ENCODE peak calls at places on chromosomes 16 and 17, in five cellular contexts. Y is cardiac muscle cell; Q is CD8-positive, alpha-beta T cell; T is neural crest cell; I is stomach. L is an unnamed sample.

GRCh38 chr17:57085448-57086068 is 512 bp downstream of the AKAP1 start:
- DNase-seq in T (peak), Y (peak), I (peak), Q (peak), L (peak)

GRCh38 chr16:74281285-74281684 is 15.3 kb upstream of the PSMD7 start:
- DNase-seq in Y (peak), I (no peak), T (no peak), Q (no peak), L (no peak)

GRCh38 chr17:13869301-13869700 is 200.0 kb upstream of the COX10 start:
- DNase-seq in Y (no peak), Q (no peak), I (no peak), T (no peak), L (no peak)

GRCh38 chr17:39591958-39592954 is 15.5 kb downstream of the NEUROD2 start:
- DNase-seq in Y (peak), T (peak), I (peak), Q (no peak), L (no peak)

GRCh38 chr16:11734025-11734652 is 8.5 kb downstream of the TXNDC11 start:
- DNase-seq in I (no peak), Q (no peak), T (no peak), Y (no peak), L (no peak)

GRCh38 chr16:813204-813915 is 12.8 kb upstream of the GNG13 start:
- DNase-seq in T (peak), Q (peak), Y (peak), I (no peak), L (peak)

GRCh38 chr17:29682054-29682453 is 59.3 kb upstream of the CORO6 start:
- DNase-seq in Q (no peak), Y (no peak), I (no peak), T (no peak), L (no peak)

GRCh38 chr17:12744298-12744697 is 45.0 kb upstream of the ARHGAP44 start:
- DNase-seq in T (no peak), I (no peak), Y (no peak), Q (no peak), L (no peak)

GRCh38 chr16:19912445-19913305 is 28.0 kb upstream of the GPRC5B start:
- DNase-seq in Y (no peak), T (no peak), Q (no peak), I (no peak), L (peak)

GRCh38 chr17:56822725-56823124 is 11.0 kb downstream of the C17orf67 start:
- DNase-seq in Q (no peak), T (no peak), I (no peak), Y (no peak), L (no peak)

GRCh38 chr16:28950648-28951409 is at the start of gene NFATC2IP:
- DNase-seq in Q (peak), I (peak), Y (peak), T (peak), L (peak)

GRCh38 chr16:27781195-27781524 is 231.2 kb downstream of the KATNIP start:
- DNase-seq in Y (no peak), I (no peak), T (no peak), Q (no peak), L (no peak)

GRCh38 chr17:72618018-72618509 is 474.4 kb downstream of the SLC39A11 start:
- DNase-seq in Q (peak), Y (peak), I (peak), T (no peak), L (no peak)

GRCh38 chr16:5010576-5011329 is 23.0 kb downstream of the NAGPA start:
- DNase-seq in T (no peak), Q (no peak), Y (no peak), I (no peak), L (no peak)

GRCh38 chr17:41962111-41962510 is 4.5 kb upstream of the CNP start:
- DNase-seq in Q (no peak), I (no peak), T (no peak), Y (no peak), L (no peak)

GRCh38 chr16:23948949-23949392 is 113.2 kb downstream of the PRKCB start:
- DNase-seq in T (no peak), Q (peak), Y (no peak), I (peak), L (no peak)

GRCh38 chr17:67353929-67354557 is 12.3 kb downstream of the PSMD12 start:
- DNase-seq in Y (no peak), Q (no peak), T (no peak), I (no peak), L (no peak)

GRCh38 chr16:68992521-68992920 is 112.9 kb upstream of the HAS3 start:
- DNase-seq in I (no peak), Q (no peak), Y (no peak), T (no peak), L (peak)

GRCh38 chr16:88049561-88050545 is 98.6 kb downstream of the BANP start:
- DNase-seq in I (no peak), Q (no peak), Y (peak), T (no peak), L (no peak)

GRCh38 chr17:83099570-83100181 is 20.3 kb downstream of the METRNL start:
- DNase-seq in I (peak), T (no peak), Y (no peak), Q (no peak), L (peak)

GRCh38 chr17:17598003-17598402 is 6.5 kb upstream of the PEMT start:
- DNase-seq in T (no peak), Q (no peak), Y (no peak), I (no peak), L (no peak)

GRCh38 chr17:61338000-61338864 is 61.4 kb upstream of the TBX2 start:
- DNase-seq in Q (no peak), I (no peak), T (no peak), Y (no peak), L (peak)

DNA sequence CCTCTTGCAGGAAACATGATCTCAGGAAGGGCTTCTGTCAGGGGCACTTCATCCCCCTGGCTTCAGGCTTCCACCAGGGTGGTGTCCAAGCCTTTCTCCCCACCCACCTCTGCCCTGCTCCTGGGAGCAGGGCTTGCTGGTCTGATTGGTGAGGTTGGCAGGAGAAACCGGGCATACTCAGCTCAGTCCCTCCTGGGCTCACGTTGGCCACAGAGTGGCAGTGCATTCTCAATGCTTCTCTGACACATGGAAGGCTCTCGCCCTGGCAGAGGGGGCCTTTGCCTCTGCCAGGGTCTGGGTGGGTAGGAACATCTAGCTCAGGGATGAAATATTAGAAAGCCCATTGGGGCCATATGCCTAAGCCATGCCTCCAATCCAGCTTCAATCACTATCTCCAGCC is 142.8 kb downstream of the AXIN2 start:
- DNase-seq in T (no peak), I (no peak), Q (no peak), Y (no peak), L (no peak)
- TF ChIP-seq CTCF in T (no peak), I (no peak), Q (no peak), Y (no peak), L (no peak)

GRCh38 chr17:58344791-58345157 is 7.2 kb downstream of the SUPT4H1 start:
- DNase-seq in Q (peak), I (no peak), Y (no peak), T (no peak), L (no peak)
- TF ChIP-seq CTCF in Q (peak), I (no peak), Y (no peak), T (no peak), L (no peak)

DNA sequence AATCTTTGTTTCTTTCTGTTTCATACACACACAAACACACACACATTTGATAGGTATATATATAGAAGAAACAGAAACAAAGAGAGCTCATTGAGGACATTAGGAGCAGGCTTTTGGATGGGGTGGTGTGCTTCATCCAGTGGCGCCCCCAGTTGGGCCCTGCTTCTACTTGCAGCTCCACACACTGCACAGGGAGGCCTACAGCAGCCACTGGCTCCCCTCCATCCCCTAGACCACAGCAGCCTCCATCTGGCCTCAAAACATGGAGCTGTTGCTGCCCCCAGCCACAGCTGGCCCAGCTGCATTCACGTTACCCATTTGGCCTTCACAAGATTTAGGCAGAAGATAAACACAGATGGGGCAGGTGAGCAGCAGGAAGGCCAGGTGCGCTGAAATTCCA is 33.1 kb upstream of the NF1 start:
- DNase-seq in I (no peak), Q (no peak), Y (no peak), T (no peak), L (no peak)
- TF ChIP-seq CTCF in I (no peak), Q (no peak), Y (no peak), T (no peak), L (peak)

GRCh38 chr16:8572063-8572918 is 18.0 kb downstream of the TMEM114 start:
- DNase-seq in T (no peak), I (no peak), Y (no peak), Q (no peak), L (no peak)
- TF ChIP-seq CTCF in T (no peak), I (no peak), Y (no peak), Q (no peak), L (no peak)

DNA sequence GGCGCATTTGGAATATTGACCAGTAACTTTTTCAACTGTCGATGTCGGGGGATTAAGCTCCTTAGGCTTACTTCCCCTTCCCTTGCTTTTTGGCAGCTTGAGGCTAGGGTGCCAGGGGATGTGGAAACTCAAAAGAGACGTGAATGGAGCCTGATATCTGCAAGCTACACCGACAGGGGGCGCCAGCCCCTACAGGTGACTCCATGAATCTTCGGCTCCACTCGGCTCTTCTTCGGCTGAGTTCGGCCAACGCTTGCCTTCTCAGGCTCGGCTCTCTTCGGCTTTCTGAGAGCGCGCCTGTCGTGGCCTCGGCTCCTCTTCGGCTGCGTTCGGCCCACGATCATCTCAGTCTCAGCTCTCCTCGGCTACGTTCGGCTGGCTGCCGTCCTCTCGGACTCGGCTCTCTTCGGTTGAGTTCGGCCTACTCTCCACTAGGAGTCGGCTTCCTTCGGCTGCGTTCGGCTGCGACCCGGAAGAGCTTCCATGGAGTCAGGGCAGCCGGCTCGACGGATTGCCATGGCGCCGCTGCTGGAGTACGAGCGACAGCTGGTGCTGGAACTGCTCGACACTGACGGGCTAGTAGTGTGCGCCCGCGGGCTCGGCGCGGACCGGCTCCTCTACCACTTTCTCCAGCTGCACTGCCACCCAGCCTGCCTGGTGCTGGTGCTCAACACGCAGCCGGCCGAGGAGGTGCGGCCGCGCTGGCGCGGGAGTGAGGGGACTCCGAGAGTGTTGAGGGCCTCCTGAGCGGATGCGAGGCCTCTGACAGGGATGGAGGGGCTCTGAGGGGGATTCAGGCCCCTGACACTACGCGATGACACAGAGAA is at the start of gene ERCC4:
- DNase-seq in Y (peak), I (peak), T (peak), Q (peak), L (peak)
- TF ChIP-seq CTCF in Y (peak), I (peak), T (peak), Q (peak), L (peak)

GRCh38 chr17:7586673-7587419 is 3.0 kb downstream of the SOX15 start:
- DNase-seq in Y (peak), I (peak), Q (no peak), T (no peak), L (no peak)
- TF ChIP-seq CTCF in Y (no peak), I (peak), Q (no peak), T (peak), L (peak)

GRCh38 chr17:36610472-36610871 is 9.1 kb downstream of the MRM1 start:
- DNase-seq in I (no peak), T (no peak), Y (no peak), Q (no peak), L (peak)

GRCh38 chr17:36611345-36612072 is 10.1 kb downstream of the MRM1 start:
- DNase-seq in Y (no peak), T (no peak), Q (no peak), I (no peak), L (peak)

GRCh38 chr17:36609498-36609862 is 8.1 kb downstream of the MRM1 start:
- DNase-seq in I (no peak), T (no peak), Y (no peak), Q (no peak), L (no peak)

GRCh38 chr17:36608794-36609497 is 7.6 kb downstream of the MRM1 start:
- DNase-seq in Q (no peak), Y (peak), T (peak), I (no peak), L (peak)

DNA sequence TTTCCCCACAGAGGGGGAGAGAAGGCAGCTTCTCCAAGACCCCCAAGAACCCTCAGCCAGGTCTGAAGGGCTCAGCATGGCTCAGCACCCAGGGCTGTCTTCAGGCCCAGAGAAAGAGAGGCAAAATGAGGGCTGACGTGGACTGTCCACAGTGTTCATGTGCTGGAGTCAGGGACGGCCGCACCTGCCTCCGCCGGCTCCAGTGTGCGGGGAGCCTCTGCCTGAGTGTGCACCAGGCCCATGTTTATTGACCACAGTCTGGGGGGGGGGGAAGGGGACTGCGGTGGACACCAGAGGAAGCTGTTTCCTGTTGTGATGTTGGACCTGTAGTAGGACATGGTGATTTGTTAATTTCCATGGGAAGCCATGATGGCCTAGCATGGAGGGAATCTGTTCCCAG is 6.9 kb downstream of the MRM1 start:
- DNase-seq in T (no peak), Q (no peak), Y (no peak), I (no peak), L (no peak)
- TF ChIP-seq CTCF in T (no peak), Q (no peak), Y (no peak), I (no peak), L (no peak)

DNA sequence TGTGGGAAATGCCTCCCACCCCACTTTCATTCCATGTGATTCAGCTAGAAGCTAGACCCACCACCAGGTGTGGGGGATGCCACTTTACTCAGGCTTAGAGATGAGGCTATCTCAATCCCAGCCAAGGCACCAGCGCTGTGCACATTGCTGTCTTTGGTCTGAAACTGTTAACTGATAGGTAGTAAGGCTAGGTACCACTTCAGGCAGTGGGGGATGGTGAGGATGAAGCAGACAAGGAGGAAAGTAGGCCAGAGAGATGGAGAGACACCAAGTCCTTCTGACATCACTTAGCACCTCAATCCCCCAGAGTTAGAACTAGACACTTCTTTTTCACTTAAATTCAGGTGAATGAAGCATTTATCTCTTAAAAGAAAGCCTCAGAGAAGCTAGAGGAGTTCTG is 35.8 kb downstream of the ADAMTS18 start:
- DNase-seq in T (no peak), Y (no peak), Q (no peak), I (no peak), L (no peak)
- TF ChIP-seq CTCF in T (no peak), Y (no peak), Q (no peak), I (no peak), L (no peak)

GRCh38 chr17:73782231-73782630 is 138.0 kb upstream of the SDK2 start:
- DNase-seq in Q (no peak), T (no peak), Y (no peak), I (no peak), L (no peak)

GRCh38 chr17:73782641-73783381 is 138.6 kb upstream of the SDK2 start:
- DNase-seq in T (no peak), Y (peak), Q (no peak), I (no peak), L (no peak)

GRCh38 chr17:73785466-73785865 is 141.2 kb upstream of the SDK2 start:
- DNase-seq in T (no peak), Y (peak), I (no peak), Q (no peak), L (no peak)

GRCh38 chr17:73784015-73784603 is 139.9 kb upstream of the SDK2 start:
- DNase-seq in I (no peak), T (no peak), Y (no peak), Q (no peak), L (no peak)

DNA sequence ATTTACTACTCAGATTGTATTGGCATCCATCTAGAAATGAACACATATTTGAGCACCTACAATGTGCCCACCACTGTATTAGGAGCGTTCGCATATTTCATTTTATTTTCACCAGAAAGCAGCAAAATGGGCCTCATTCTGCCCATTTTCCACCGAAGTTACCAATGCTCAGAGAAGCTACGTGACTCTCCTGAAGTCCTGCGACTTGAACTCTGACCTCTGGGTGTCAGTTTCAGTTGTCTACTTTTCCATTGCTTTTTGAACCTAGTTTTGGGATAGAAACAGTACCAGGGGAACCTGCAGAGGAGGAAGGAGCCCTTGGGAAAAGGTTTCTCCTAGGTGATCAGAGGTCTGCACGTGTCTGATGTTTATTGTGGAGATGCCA is 139.1 kb upstream of the SDK2 start:
- DNase-seq in I (no peak), T (no peak), Q (no peak), Y (no peak), L (no peak)
- TF ChIP-seq CTCF in I (no peak), T (no peak), Q (no peak), Y (no peak), L (no peak)

L was measured in HFFc6.